ENCODE peak calls at places on chromosome 14, in eight cellular contexts. Z is PC-3, D is Caco-2, R is upper lobe of left lung, B is ovary, F is tibial artery, N is lung, X is testis. Q is an unnamed sample.

GRCh38 chr14:53022593-53022992 is 71.7 kb upstream of the FERMT2 start:
- DNase-seq in Z (peak; percentile 87), D (no peak), R (no peak), B (no peak), F (no peak), N (no peak), X (no peak), Q (no peak)

GRCh38 chr14:97058071-97058470 is 260.9 kb downstream of the VRK1 start:
- DNase-seq in Z (no peak), D (no peak), R (no peak), B (no peak), F (no peak), N (no peak), X (no peak), Q (no peak)

GRCh38 chr14:94171208-94171607 is 2.9 kb upstream of the PPP4R4 start:
- DNase-seq in Z (peak; percentile 40), D (no peak), R (no peak), B (no peak), F (no peak), N (no peak), X (no peak), Q (no peak)

GRCh38 chr14:99520571-99521081 is 39.4 kb downstream of the CCNK start:
- DNase-seq in Z (no peak), D (no peak), R (no peak), B (peak; percentile 10), F (no peak), N (no peak), X (no peak), Q (peak; percentile 21)

GRCh38 chr14:105448706-105449111 is 25.9 kb upstream of the CRIP2 start:
- DNase-seq in Z (peak; percentile 48), D (peak; percentile 74), R (peak; percentile 65), B (no peak), F (peak; percentile 59), N (peak; percentile 66), X (peak; percentile 73), Q (peak; percentile 61)

GRCh38 chr14:89813485-89814080 is 140.9 kb downstream of the EFCAB11 start:
- DNase-seq in Z (no peak), D (no peak), R (no peak), B (no peak), F (no peak), N (no peak), X (no peak), Q (no peak)

GRCh38 chr14:101591121-101591520 is 29.8 kb downstream of the DIO3 start:
- DNase-seq in Z (no peak), D (no peak), R (no peak), B (no peak), F (peak; percentile 42), N (no peak), X (peak; percentile 40), Q (peak; percentile 38)

GRCh38 chr14:61388976-61389576 is 67.7 kb downstream of the PRKCH start:
- DNase-seq in Z (peak; percentile 63), D (no peak), R (no peak), B (no peak), F (no peak), N (no peak), X (no peak), Q (no peak)

GRCh38 chr14:105554022-105554421 is 27.6 kb downstream of the TMEM121 start:
- DNase-seq in Z (no peak), D (no peak), R (no peak), B (no peak), F (no peak), N (no peak), X (no peak), Q (no peak)

GRCh38 chr14:83196235-83196634 is 1662.6 kb upstream of the SEL1L start:
- DNase-seq in Z (no peak), D (no peak), R (no peak), B (no peak), F (no peak), N (no peak), X (no peak), Q (no peak)

GRCh38 chr14:45526715-45527549 is 273.9 kb upstream of the MIS18BP1 start:
- DNase-seq in Z (peak; percentile 74), D (peak; percentile 56), R (no peak), B (no peak), F (no peak), N (no peak), X (peak; percentile 68), Q (peak; percentile 35)

GRCh38 chr14:92937229-92937937 is 14.4 kb downstream of the CHGA start:
- DNase-seq in Z (peak; percentile 70), D (peak; percentile 14), R (no peak), B (no peak), F (no peak), N (no peak), X (no peak), Q (peak; percentile 58)

GRCh38 chr14:68573126-68573525 is 219.7 kb downstream of the ZFP36L1 start:
- DNase-seq in Z (no peak), D (no peak), R (no peak), B (no peak), F (no peak), N (no peak), X (no peak), Q (no peak)

GRCh38 chr14:99300190-99300589 is 28.2 kb upstream of the BCL11B start:
- DNase-seq in Z (no peak), D (no peak), R (no peak), B (no peak), F (no peak), N (no peak), X (no peak), Q (no peak)

GRCh38 chr14:95597784-95598204 is 62.9 kb downstream of the GLRX5 start:
- DNase-seq in Z (no peak), D (peak; percentile 11), R (no peak), B (peak; percentile 15), F (no peak), N (no peak), X (no peak), Q (no peak)

GRCh38 chr14:52328286-52328685 is 14.2 kb downstream of the PTGER2 start:
- DNase-seq in Z (peak; percentile 91), D (no peak), R (no peak), B (no peak), F (no peak), N (no peak), X (no peak), Q (no peak)

GRCh38 chr14:21095430-21096205 is 2.8 kb downstream of the ZNF219 start:
- DNase-seq in Z (no peak), D (no peak), R (no peak), B (no peak), F (no peak), N (no peak), X (no peak), Q (no peak)

GRCh38 chr14:97021001-97021400 is 223.8 kb downstream of the VRK1 start:
- DNase-seq in Z (no peak), D (no peak), R (no peak), B (no peak), F (no peak), N (no peak), X (peak; percentile 46), Q (no peak)

GRCh38 chr14:35229495-35230089 is 62.6 kb upstream of the PSMA6 start:
- DNase-seq in Z (peak; percentile 61), D (no peak), R (no peak), B (no peak), F (no peak), N (no peak), X (no peak), Q (no peak)
- TF ChIP-seq CTCF in Z (peak; percentile 75), D (peak; percentile 32), R (peak; percentile 21), B (no peak), F (no peak), N (no peak), X (no peak), Q (no peak)

DNA sequence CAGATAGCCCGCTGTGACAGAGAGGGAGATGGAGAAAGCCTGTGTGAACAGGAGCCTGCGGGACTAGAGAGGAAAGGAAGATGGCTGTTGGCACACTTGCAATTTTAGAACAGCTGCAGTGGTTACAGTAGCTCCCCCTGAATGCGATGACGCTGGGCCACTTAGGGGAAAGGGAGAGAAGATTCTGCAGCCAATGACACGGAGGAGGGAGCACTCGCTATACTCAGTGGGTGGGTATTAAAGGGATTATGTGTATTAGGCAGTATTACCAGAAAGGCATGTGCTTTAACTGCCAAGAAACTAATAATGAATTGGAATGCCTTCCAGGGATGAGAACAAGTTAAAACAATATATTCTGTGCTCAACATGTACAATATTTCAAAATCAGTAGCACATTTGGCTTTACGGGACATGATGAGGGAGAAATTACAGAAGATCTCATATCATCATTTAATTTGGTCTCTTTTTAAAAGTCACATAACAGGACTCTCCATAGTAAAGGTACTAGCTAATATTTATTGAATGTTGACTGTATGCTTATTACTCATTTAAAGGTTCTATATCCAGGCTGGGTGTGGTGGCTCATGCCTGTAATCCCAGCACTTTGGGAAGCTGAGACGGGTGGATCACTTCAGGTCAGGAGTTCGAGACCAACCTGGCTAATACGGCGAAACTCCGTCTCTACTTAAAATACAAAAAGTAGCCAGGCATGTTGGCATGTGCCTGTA is 35.9 kb upstream of the FOS start:
- DNase-seq in Z (peak; percentile 29), D (no peak), R (no peak), B (no peak), F (peak; percentile 39), N (no peak), X (peak; percentile 50), Q (peak; percentile 63)
- H3K4me3 ChIP-seq in Z (no peak overlapping the region), D (no peak overlapping the region), R (no peak overlapping the region), B (no peak overlapping the region), F (no peak overlapping the region), N (no peak overlapping the region), X (no peak overlapping the region), Q (no peak overlapping the region)

GRCh38 chr14:31622060-31622459 is 60.9 kb downstream of the NUBPL start:
- DNase-seq in Z (no peak), D (no peak), R (no peak), B (no peak), F (no peak), N (no peak), X (no peak), Q (no peak)

DNA sequence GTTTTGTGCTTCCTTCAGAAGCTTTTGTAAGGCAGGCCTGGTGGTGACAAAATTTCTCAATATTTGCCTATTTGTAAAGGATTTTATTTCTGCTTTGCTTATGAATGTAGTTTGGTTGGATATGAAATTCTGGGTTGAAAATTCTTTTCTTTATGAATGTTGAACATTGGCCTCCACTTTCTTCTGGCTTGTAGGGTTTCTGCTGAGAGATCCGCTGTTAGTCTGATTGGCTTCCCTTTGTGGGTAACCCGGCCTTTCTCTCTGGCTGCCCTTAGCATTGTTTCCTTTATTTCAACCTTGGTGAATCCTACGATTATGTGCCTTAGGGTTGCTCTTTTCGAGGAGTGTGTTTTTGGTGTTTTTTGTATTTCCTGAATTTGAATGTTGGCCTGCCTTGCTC is 58.2 kb downstream of the NUBPL start:
- DNase-seq in Z (no peak), D (no peak), R (no peak), B (no peak), F (no peak), N (no peak), X (no peak), Q (no peak)
- H3K4me1 ChIP-seq in Z (no peaks in the 10 kb centered on the region), D (no peaks in the 10 kb centered on the region), R (no peaks in the 10 kb centered on the region), B (no peaks in the 10 kb centered on the region), F (no peaks in the 10 kb centered on the region), N (no peaks in the 10 kb centered on the region), X (no peaks in the 10 kb centered on the region), Q (no peaks in the 10 kb centered on the region)

DNA sequence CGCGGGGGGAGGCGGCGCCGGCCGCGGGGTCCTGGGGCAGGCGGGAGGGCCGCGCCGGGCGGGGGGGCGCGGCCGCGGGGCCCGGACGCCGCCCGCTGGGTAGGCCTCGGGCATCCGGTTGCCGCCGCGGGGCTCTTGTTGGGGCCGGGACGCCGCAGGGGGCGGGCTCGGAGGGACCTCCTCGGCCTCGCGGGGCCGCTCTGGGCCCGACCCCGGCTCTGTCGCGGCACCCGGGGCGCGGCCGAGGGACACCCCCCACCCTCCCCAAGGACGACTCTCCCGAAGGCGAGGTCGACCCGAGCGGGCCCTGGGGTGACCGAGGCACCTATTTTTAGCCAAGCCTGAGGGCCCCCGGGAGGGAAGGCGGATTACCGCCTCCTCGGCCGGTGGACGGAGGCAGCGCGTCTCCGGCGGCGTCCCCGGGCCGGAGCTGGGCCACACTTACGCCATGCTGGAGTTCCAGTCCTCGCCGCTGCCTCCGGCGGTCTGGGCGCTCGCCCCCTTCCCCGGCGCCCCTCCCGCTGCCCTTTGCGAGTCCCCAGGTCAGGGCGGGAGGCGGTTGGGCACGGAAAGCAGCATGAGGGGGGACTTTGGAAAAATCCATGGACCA is 499 bp downstream of the KTN1 start:
- DNase-seq in Z (peak; percentile 43), D (peak; percentile 59), R (peak; percentile 48), B (peak; percentile 43), F (peak; percentile 35), N (peak; percentile 41), X (peak; percentile 28), Q (peak; percentile 45)
- TF ChIP-seq CTCF in Z (no peak), D (no peak), R (peak; percentile 5), B (no peak), F (peak; percentile 14), N (no peak), X (no peak), Q (no peak)

Q was measured in mucosa of descending colon.